ENCODE peak calls at places on chromosomes 2 and 18, in five cellular contexts. L is type B pancreatic cell, X is chondrocyte, Q is GM13976, V is pancreas. U is an unnamed sample.

GRCh38 chr2:3778016-3778415 is 74.6 kb downstream of the DCDC2C start:
- DNase-seq in L (no peak), X (no peak), Q (no peak), V (no peak), U (no peak)

GRCh38 chr18:9433616-9434239 is 41.6 kb upstream of the RALBP1 start:
- DNase-seq in L (peak), X (no peak), Q (peak), V (no peak), U (peak)

GRCh38 chr2:218395456-218395825 is 4.2 kb upstream of the CTDSP1 start:
- DNase-seq in L (no peak), X (no peak), Q (no peak), V (no peak), U (no peak)

GRCh38 chr2:143231257-143231650 is 102.0 kb downstream of the ARHGAP15 start:
- DNase-seq in L (no peak), X (no peak), Q (no peak), V (no peak), U (no peak)

GRCh38 chr2:70974592-70974991 is 3.8 kb upstream of the ANKRD53 start:
- DNase-seq in L (no peak), X (no peak), Q (no peak), V (no peak), U (no peak)

GRCh38 chr2:173978447-173978846 is 13.3 kb upstream of the SP3 start:
- DNase-seq in L (no peak), X (no peak), Q (no peak), V (no peak), U (no peak)

GRCh38 chr2:69046221-69046662 is 33.3 kb downstream of the ANTXR1 start:
- DNase-seq in L (no peak), X (no peak), Q (no peak), V (peak), U (no peak)

GRCh38 chr18:42706029-42706608 is 409.4 kb downstream of the RIT2 start:
- DNase-seq in L (no peak), X (no peak), Q (no peak), V (no peak), U (no peak)

GRCh38 chr2:44975571-44976450 is 33.4 kb downstream of the SIX2 start:
- DNase-seq in L (no peak), X (no peak), Q (no peak), V (no peak), U (peak)

GRCh38 chr2:43478423-43479086 is 117.3 kb downstream of the THADA start:
- DNase-seq in L (no peak), X (no peak), Q (no peak), V (no peak), U (no peak)

GRCh38 chr2:173979721-173980351 is 14.7 kb upstream of the SP3 start:
- DNase-seq in L (no peak), X (no peak), Q (no peak), V (no peak), U (no peak)

GRCh38 chr18:50649821-50650220 is 89.9 kb downstream of the MAPK4 start:
- DNase-seq in L (no peak), X (no peak), Q (no peak), V (no peak), U (no peak)

DNA sequence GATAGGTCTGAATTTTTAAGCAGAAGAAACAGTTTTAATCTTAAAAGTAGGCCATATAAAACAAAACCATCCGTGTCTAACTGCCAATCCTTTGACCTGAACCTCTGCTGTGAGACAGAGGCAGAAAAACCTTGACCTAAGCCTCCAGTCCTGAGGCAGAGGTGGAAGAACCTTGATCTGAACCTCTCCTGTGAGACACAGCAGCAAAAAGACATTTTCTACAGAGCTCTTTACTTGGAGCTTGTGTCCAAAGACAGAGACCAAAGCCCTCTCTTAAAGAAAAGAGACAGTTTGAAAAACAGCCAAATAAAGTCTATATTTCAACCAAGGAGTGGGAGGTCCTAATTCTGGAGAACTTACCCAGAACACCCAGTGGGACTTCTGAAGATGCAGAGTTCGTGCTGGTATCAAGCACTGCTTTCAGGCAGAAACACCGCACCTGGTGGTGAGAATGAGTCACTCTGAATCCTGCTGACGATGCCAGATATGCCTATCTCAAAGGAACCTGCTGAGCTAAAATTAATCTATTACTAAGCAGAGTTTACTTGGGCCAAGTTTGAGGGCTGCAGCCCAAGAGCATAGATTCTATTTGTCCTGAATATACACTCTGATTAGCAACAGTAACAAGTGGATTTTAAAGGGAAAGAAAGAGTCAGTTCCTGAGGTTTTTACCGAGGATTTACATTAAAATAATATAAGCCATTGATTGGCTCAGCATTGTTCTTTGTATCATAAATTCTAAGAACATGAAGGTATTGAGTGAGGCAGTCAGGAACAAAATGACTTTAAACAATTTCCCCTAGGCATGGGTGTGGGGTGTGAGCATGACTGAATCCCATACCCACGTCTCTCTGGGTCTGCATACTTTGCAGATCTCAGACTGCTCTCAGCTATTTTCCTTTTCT is 806.4 kb downstream of the TRIB2 start:
- DNase-seq in L (no peak), X (no peak), Q (peak), V (peak), U (peak)
- TF ChIP-seq CTCF in L (peak), X (peak), Q (no peak), V (no peak), U (no peak)

GRCh38 chr2:138476186-138476585 is 25.4 kb upstream of the SPOPL start:
- DNase-seq in L (no peak), X (no peak), Q (no peak), V (no peak), U (no peak)

GRCh38 chr2:138475394-138475793 is 26.2 kb upstream of the SPOPL start:
- DNase-seq in L (no peak), X (no peak), Q (peak), V (no peak), U (peak)

GRCh38 chr2:138474093-138474834 is 27.3 kb upstream of the SPOPL start:
- DNase-seq in L (no peak), X (no peak), Q (peak), V (no peak), U (no peak)

GRCh38 chr2:138470941-138471340 is 30.6 kb upstream of the SPOPL start:
- DNase-seq in L (no peak), X (no peak), Q (no peak), V (no peak), U (no peak)

GRCh38 chr2:138476940-138477339 is 24.6 kb upstream of the SPOPL start:
- DNase-seq in L (no peak), X (no peak), Q (no peak), V (no peak), U (no peak)
- TF ChIP-seq CTCF in L (no peak), X (no peak), Q (no peak), V (no peak), U (peak)

DNA sequence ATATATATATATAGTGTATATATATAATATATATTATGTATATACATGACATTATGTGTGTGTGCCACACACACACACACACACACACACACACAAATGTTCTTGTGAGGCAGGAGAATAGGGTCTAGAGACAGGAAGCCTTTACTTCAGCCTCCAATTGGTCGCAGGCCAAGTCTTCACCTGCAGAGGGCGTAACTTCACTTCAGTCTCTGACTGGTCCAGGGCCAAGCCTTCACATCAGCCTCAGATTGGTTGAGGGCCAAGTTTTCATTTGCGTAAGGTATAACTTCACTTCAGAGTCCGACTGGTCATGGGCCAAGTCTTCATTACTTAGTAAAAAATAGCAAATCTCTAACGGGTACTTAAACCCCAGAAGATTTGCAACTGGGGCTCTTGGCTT is 13.2 kb upstream of the SS18 start:
- DNase-seq in L (no peak), X (no peak), Q (no peak), V (no peak), U (no peak)
- TF ChIP-seq CTCF in L (peak), X (peak), Q (no peak), V (no peak), U (no peak)

GRCh38 chr2:101738649-101739048 is 41.1 kb downstream of the MAP4K4 start:
- DNase-seq in L (no peak), X (no peak), Q (no peak), V (no peak), U (no peak)
- TF ChIP-seq CTCF in L (no peak), X (no peak), Q (no peak), V (no peak), U (no peak)

GRCh38 chr2:114518738-114519137 is 76.3 kb downstream of the DPP10 start:
- DNase-seq in L (no peak), X (no peak), Q (no peak), V (no peak), U (no peak)

GRCh38 chr2:114517580-114517979 is 75.1 kb downstream of the DPP10 start:
- DNase-seq in L (no peak), X (no peak), Q (no peak), V (no peak), U (no peak)

DNA sequence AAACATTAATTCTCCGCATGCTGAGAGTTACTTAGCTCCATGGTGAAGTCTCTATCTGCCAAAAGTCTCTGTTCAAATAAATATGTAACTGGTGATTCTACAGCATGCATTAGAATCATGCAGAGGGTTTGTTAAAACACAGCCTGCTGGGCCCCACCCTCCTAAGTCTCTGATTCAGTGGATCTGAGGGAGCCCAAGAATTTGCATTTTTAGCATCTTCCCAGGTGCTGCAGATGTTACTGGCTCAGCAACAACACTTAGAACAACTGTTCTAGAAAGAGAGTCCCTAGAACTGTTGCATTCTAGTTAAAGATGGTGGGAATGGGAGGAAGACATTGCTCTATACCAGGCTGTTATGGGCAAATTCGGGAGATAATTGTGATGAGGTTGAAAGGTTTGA is 73.5 kb downstream of the DPP10 start:
- DNase-seq in L (no peak), X (no peak), Q (no peak), V (no peak), U (no peak)
- TF ChIP-seq CTCF in L (no peak), X (no peak), Q (no peak), V (no peak), U (no peak)

DNA sequence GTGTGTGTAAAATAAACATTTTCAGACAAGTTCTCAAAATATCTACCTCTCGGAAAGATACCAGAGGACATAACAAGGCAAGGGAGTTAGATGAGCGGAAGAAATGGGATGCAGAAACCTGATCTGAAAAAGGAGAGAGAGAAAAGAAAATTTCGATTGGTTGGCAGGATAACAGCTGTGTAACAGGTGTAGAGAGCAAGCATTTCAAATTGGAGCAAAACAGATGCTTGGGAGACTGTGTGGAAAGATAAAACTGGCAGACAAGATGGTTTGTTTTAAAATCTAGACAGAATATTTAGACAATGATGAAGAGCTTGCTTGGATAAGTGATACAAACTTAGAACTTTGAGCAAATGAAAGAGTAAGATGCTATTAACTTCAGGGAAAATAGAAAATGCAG is 20.2 kb downstream of the CHST9 start:
- DNase-seq in L (no peak), X (no peak), Q (no peak), V (no peak), U (no peak)
- TF ChIP-seq CTCF in L (no peak), X (no peak), Q (no peak), V (no peak), U (no peak)

DNA sequence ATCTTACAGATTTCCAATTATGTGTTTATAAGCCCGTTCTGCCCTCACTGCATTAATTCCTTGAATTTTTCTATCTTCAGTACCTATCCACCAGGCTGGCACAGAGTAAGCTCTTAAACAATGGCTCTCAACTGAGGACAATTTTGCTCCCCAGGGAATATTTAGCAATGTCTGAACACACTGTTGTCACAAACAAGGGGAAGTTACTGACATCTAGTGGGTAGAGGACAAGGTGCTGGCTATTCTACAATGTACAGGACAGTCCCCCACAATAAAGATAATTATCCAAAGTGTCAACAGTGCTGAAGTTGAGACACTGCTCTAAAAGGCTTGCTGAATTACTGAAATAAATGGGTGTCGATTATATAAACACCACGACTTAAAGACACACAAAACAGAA is 5.0 kb downstream of the NDUFS1 start:
- DNase-seq in L (no peak), X (no peak), Q (no peak), V (no peak), U (no peak)
- TF ChIP-seq CTCF in L (peak), X (peak), Q (peak), V (no peak), U (peak)

DNA sequence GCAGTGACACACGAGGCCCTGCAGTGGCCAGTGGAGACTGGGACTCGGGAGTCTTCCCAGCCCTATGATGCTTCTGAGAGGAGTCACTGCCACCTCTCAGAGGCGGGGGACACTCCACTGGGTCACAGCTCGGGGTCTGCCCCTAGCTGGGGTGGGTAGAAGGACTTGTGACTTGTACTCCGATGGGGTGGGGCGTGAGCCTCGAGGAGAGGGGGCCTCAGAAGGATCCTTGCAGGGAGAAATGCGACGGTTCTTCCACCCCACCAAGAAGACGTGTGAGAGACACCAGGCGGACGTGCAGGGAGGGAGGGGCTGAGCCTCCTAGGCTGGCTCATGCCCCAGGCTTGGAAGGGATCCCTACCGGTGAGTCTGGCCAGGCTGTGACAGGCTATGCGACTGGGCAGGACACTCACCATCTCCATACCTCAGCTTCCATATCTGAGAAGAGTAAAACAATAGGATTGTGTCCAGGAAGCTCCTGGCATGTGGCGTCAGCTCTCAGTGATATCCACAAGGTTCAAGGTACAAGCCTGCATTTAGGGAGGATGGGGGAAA is 11.1 kb upstream of the OTOS start:
- DNase-seq in L (no peak), X (peak), Q (no peak), V (peak), U (no peak)
- TF ChIP-seq CTCF in L (no peak), X (no peak), Q (no peak), V (no peak), U (no peak)

DNA sequence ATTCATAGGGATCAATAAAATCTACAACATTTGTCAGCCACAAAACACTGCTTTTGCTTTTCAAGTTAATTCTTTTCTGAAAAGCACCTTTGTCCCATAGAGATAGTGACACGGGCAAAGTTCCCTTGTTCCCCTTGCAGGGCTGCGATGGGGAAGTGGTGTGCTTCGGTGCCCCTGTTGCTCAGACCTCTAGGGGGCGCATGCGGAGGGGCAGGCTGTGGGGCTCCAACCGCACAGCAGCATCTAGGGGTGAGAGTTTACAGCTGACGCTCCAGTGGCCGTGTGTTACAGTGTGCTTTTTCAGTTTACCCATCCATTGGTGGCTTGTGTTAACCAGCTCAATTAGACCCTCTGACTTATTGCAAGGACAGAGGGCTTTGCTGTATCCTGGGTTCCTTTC is 1432.2 kb upstream of the ACVR2A start:
- DNase-seq in L (no peak), X (peak), Q (no peak), V (no peak), U (no peak)
- TF ChIP-seq CTCF in L (no peak), X (no peak), Q (no peak), V (no peak), U (peak)

GRCh38 chr2:228689049-228689448 is 507.6 kb upstream of the SPHKAP start:
- DNase-seq in L (no peak), X (no peak), Q (no peak), V (no peak), U (no peak)
- TF ChIP-seq CTCF in L (peak), X (peak), Q (no peak), V (no peak), U (no peak)